ENCODE peak calls at places on chromosomes 16 and 17, in five cellular contexts. F, E, R, L and P are unnamed samples.

GRCh38 chr17:71764507-71764906 is 356.3 kb upstream of the SOX9 start:
- DNase-seq in E (peak), R (peak), F (peak), L (no peak), P (peak)

GRCh38 chr17:58365185-58365979 is 13.4 kb upstream of the SUPT4H1 start:
- DNase-seq in R (no peak), E (no peak), F (no peak), L (no peak), P (no peak)

GRCh38 chr17:42617956-42618431 is 8.5 kb downstream of the TUBG1 start:
- DNase-seq in E (no peak), F (peak), L (no peak), R (no peak), P (no peak)

GRCh38 chr16:66752958-66753357 is 1.5 kb upstream of the DYNC1LI2 start:
- DNase-seq in L (no peak), R (no peak), F (no peak), E (no peak), P (no peak)

GRCh38 chr16:22022151-22022550 is 14.2 kb downstream of the MOSMO start:
- DNase-seq in E (no peak), R (no peak), L (peak), F (no peak), P (no peak)

GRCh38 chr17:79651751-79652150 is 40.9 kb upstream of the RBFOX3 start:
- DNase-seq in L (no peak), E (no peak), F (peak), R (no peak), P (peak)

GRCh38 chr17:66915204-66915611 is 49.3 kb upstream of the CACNG4 start:
- DNase-seq in L (no peak), E (no peak), R (no peak), F (no peak), P (peak)

GRCh38 chr16:3509470-3509928 is 8.7 kb downstream of the CLUAP1 start:
- DNase-seq in E (no peak), L (no peak), R (no peak), F (no peak), P (peak)

GRCh38 chr17:63431939-63432804 is 13.9 kb downstream of the CYB561 start:
- DNase-seq in F (no peak), E (peak), L (no peak), R (no peak), P (no peak)

GRCh38 chr16:86874141-86874540 is 295.8 kb downstream of the FOXL1 start:
- DNase-seq in L (no peak), F (peak), R (no peak), E (peak), P (peak)

GRCh38 chr16:89331371-89332109 is 114.0 kb downstream of the ZNF778 start:
- DNase-seq in E (no peak), R (no peak), F (no peak), L (no peak), P (no peak)

GRCh38 chr16:23842137-23842600 is 6.4 kb downstream of the PRKCB start:
- DNase-seq in F (no peak), L (no peak), R (no peak), E (no peak), P (no peak)

GRCh38 chr17:44001461-44001920 is 2.9 kb upstream of the NAGS start:
- DNase-seq in F (no peak), L (no peak), R (no peak), E (no peak), P (no peak)

GRCh38 chr17:44000141-44000860 is 4.1 kb upstream of the NAGS start:
- DNase-seq in E (no peak), L (no peak), F (no peak), R (no peak), P (no peak)

GRCh38 chr17:44000871-44001460 is 3.5 kb upstream of the NAGS start:
- DNase-seq in F (no peak), L (no peak), R (no peak), E (no peak), P (no peak)

GRCh38 chr17:43998552-43998951 is 5.9 kb upstream of the NAGS start:
- DNase-seq in R (no peak), L (no peak), F (no peak), E (no peak), P (no peak)

DNA sequence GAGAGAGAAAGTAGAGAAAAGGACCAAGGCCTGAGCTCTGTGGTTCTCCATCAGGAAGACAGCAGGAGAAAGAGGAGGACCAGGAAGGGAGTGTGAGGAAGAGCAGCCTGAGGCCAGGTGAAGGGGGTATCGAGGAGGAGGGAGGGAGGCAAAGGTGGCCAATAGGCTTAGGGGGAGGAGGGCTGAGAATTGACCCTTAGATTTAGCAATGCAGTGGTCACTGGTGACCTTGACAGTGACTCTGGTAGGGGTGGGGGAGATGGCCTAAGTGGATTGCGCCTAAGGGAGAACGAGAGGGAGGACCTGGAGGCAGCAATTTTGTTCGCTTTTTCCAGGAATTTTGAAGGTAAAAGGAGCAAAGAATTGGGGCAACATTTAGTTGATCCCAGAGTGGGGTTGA is 5.4 kb upstream of the NAGS start:
- DNase-seq in R (no peak), L (no peak), F (no peak), E (no peak), P (no peak)
- H2BK12ac ChIP-seq in R (no peak), L (no peak), F (no peak), E (no peak), P (no peak)

GRCh38 chr17:39581071-39581831 is 26.5 kb downstream of the NEUROD2 start:
- DNase-seq in L (no peak), F (no peak), E (no peak), R (no peak), P (no peak)
- H2BK12ac ChIP-seq in L (no peak), F (peak), E (no peak), R (no peak), P (no peak)

GRCh38 chr16:16113076-16113475 is 110.2 kb downstream of the ABCC6 start:
- DNase-seq in R (no peak), L (no peak), E (no peak), F (no peak), P (no peak)
- H2BK12ac ChIP-seq in R (no peak), L (no peak), E (no peak), F (no peak), P (no peak)

DNA sequence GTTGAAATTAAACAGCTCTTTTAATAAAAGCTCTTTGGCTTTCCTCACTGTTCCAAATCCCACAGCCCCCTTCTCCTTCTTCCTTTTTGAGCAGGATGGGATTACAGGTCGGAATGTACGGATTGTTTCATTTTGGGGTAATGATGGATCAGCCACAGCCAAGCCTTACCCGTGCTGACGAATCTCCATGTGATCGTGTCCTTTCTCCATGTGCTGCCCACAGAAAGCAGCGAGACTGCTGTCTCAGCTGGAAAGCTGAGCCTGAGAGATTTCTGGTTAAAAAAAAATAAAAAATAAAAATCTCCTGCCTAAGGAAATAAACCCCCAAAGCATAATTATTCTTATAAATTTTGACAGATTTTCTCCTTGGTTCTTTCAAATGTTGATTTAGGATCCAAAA is 276.6 kb downstream of the CPPED1 start:
- DNase-seq in E (no peak), L (no peak), R (no peak), F (no peak), P (no peak)
- H2BK12ac ChIP-seq in E (no peak), L (no peak), R (no peak), F (no peak), P (no peak)

DNA sequence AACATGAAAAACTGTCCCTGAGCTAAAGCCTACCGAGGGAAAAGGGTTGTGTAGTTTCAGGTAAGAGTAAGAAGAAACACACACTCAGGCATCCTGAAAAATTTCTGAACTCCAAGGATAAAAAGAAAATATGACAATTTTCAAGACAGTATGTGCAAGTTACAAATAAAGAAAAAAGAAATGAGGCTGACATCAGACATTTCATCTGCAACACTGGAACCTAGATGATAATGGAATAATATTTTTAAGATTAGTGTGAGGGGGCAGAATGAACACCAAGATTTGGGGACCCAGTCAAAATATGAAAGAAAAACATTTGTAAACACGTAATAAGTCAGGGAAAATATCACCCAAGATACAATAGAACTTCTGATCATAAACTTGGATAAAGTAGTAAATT is 135.9 kb upstream of the PSMD7 start:
- DNase-seq in F (no peak), L (no peak), E (no peak), R (no peak), P (no peak)
- H2BK12ac ChIP-seq in F (no peak), L (no peak), E (no peak), R (no peak), P (no peak)

GRCh38 chr17:12940699-12941098 is 77.1 kb downstream of the ELAC2 start:
- DNase-seq in R (no peak), L (no peak), F (no peak), E (no peak), P (no peak)
- H2BK12ac ChIP-seq in R (no peak), L (no peak), F (no peak), E (no peak), P (no peak)

DNA sequence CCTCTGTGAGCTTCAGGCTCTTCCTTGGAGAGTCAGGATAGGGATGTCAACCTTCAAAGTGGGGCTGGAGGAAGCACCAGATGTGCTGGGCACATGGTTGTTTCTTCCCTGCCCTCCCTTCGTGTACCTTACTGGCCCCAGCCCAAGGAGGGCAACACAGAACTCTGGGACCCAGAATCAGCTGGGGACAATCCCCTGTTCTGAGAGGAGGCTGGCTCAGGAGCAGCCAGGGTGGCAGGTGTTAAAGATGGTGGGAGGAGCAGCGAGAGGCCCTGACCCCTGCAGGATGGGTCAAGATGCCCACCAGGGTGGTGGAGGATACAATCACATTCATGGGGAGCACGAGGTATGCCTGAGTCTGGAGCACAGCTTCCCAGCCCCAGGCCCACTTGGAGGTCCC is 300.4 kb downstream of the ABCC12 start:
- DNase-seq in R (no peak), L (no peak), E (no peak), F (no peak), P (no peak)
- H2BK12ac ChIP-seq in R (no peak), L (no peak), E (no peak), F (no peak), P (no peak)

GRCh38 chr16:31202402-31203385 is at the start of gene PYCARD:
- DNase-seq in E (peak), L (no peak), F (peak), R (no peak), P (peak)

GRCh38 chr16:31204871-31205666 is 2.5 kb upstream of the PYCARD start:
- DNase-seq in F (no peak), R (no peak), E (no peak), L (no peak), P (no peak)

GRCh38 chr16:31200821-31201510 is 1.6 kb downstream of the PYCARD start:
- DNase-seq in E (peak), F (no peak), L (peak), R (no peak), P (no peak)

GRCh38 chr16:31199430-31200041 is 3.0 kb downstream of the PYCARD start:
- DNase-seq in F (no peak), L (no peak), R (no peak), E (no peak), P (no peak)

DNA sequence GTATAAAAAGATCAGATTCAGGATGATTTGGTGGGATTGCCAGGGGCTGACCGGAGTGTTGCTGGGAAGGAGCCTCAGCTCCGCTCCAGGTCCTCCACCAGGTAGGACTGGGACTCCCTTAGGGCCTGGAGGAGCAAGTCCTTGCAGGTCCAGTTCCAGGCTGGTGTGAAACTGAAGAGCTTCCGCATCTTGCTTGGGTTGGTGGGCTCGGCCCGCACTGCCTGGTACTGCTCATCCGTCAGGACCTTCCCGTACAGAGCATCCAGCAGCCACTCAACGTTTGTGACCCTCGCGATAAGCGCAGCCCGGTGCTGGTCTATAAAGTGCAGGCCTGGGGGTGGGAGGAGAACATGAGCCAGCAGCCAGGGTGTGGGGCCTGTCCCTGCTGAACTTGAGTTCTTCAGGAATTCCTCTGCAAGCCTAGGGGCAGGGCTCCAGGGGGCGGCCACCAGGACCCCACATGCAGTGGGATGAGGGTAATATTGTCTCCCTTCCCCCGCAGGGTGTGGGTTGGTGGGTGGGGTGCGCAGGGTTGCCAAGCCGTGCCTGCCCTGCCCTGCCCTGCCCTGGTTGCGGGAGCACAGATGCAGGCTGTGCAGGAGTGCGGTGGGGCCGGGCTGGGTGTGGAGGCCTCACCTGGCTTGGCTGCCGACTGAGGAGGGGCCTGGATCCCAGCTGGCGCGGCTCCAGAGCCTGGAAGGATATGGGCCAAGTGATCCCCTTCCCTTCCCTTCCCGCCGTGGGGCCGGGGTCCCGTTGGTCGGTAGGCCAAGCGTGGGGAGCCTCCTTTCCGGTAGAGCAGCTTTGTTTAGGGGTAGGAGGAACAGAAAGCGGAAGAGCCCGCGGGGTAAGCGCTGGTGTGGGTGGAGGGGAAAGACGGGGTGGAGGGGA is 804 bp downstream of the PYCARD start:
- DNase-seq in F (peak), E (peak), L (peak), R (no peak), P (peak)
- H2BK12ac ChIP-seq in F (peak), E (no peak), L (no peak), R (no peak), P (no peak)

GRCh38 chr17:76880268-76880667 is 12.1 kb downstream of the MGAT5B start:
- DNase-seq in L (no peak), R (no peak), E (no peak), F (no peak), P (no peak)
- H2BK12ac ChIP-seq in L (no peak), R (no peak), E (no peak), F (no peak), P (no peak)